ENCODE peak calls at places on chromosomes 11 and 22, in five cellular contexts. O, E, H, Y and I are unnamed samples.

GRCh38 chr22:45235851-45236342 is 4.8 kb downstream of the KIAA0930 start:
- DNase-seq in O (no peak), E (no peak), H (no peak), Y (peak), I (no peak)

GRCh38 chr22:22712092-22712658 is 67.8 kb downstream of the GGTLC2 start:
- DNase-seq in O (no peak), E (no peak), H (no peak), Y (no peak), I (no peak)

GRCh38 chr11:1832181-1832988 is 2.4 kb upstream of the SYT8 start:
- DNase-seq in O (peak), E (peak), H (peak), Y (peak), I (peak)

GRCh38 chr11:19769820-19770219 is 57.2 kb downstream of the NAV2 start:
- DNase-seq in O (no peak), E (no peak), H (no peak), Y (no peak), I (no peak)

GRCh38 chr11:34897171-34897870 is 18.9 kb downstream of the APIP start:
- DNase-seq in O (no peak), E (no peak), H (no peak), Y (no peak), I (no peak)

GRCh38 chr11:94934362-94934761 is 39.0 kb downstream of the CWC15 start:
- DNase-seq in O (no peak), E (no peak), H (no peak), Y (peak), I (no peak)

GRCh38 chr11:17558025-17558780 is 11.1 kb downstream of the OTOG start:
- DNase-seq in O (no peak), E (peak), H (no peak), Y (no peak), I (no peak)

GRCh38 chr22:31326877-31327276 is 19.3 kb downstream of the PATZ1 start:
- DNase-seq in O (no peak), E (no peak), H (no peak), Y (no peak), I (no peak)

GRCh38 chr11:111589114-111589513 is 13.1 kb upstream of the SIK2 start:
- DNase-seq in O (no peak), E (no peak), H (no peak), Y (no peak), I (no peak)

GRCh38 chr11:106173291-106173690 is 95.8 kb downstream of the AASDHPPT start:
- DNase-seq in O (no peak), E (no peak), H (no peak), Y (no peak), I (no peak)

GRCh38 chr11:76184551-76184993 is 21.7 kb downstream of the WNT11 start:
- DNase-seq in O (no peak), E (no peak), H (no peak), Y (peak), I (no peak)

GRCh38 chr11:65492637-65493366 is 6.0 kb upstream of the MALAT1 start:
- DNase-seq in O (no peak), E (peak), H (no peak), Y (peak), I (no peak)

GRCh38 chr11:129277216-129277838 is 85.2 kb upstream of the ARHGAP32 start:
- DNase-seq in O (no peak), E (no peak), H (no peak), Y (peak), I (no peak)

GRCh38 chr11:105181100-105181499 is 41.5 kb upstream of the CARD18 start:
- DNase-seq in O (no peak), E (no peak), H (no peak), Y (peak), I (no peak)

GRCh38 chr11:2089536-2090165 is 49.5 kb downstream of the IGF2 start:
- DNase-seq in O (peak), E (peak), H (peak), Y (peak), I (no peak)

GRCh38 chr11:118139578-118139977 is 13.0 kb downstream of the SCN4B start:
- DNase-seq in O (no peak), E (no peak), H (no peak), Y (peak), I (no peak)

GRCh38 chr11:115581871-115582639 is 77.8 kb upstream of the CADM1 start:
- DNase-seq in O (no peak), E (peak), H (no peak), Y (peak), I (peak)

GRCh38 chr22:25111579-25112517 is 87.8 kb upstream of the CRYBB3 start:
- DNase-seq in O (peak), E (peak), H (peak), Y (peak), I (no peak)

GRCh38 chr22:30882974-30883533 is 85.5 kb downstream of the MORC2 start:
- DNase-seq in O (no peak), E (no peak), H (no peak), Y (no peak), I (no peak)

GRCh38 chr11:71250512-71251158 is 1.7 kb downstream of the SHANK2 start:
- DNase-seq in O (no peak), E (no peak), H (no peak), Y (no peak), I (no peak)

GRCh38 chr11:88709567-88709966 is 356.2 kb downstream of the GRM5 start:
- DNase-seq in O (no peak), E (no peak), H (peak), Y (peak), I (no peak)

GRCh38 chr11:3101921-3102640 is 44.9 kb upstream of the CARS1 start:
- DNase-seq in O (no peak), E (no peak), H (no peak), Y (no peak), I (no peak)

GRCh38 chr11:10450451-10451398 is 4.3 kb upstream of the AMPD3 start:
- DNase-seq in O (peak), E (peak), H (peak), Y (peak), I (no peak)

GRCh38 chr11:105821781-105822180 is 200.3 kb downstream of the MSANTD4 start:
- DNase-seq in O (no peak), E (peak), H (no peak), Y (no peak), I (no peak)

GRCh38 chr11:15118431-15118830 is 3.7 kb downstream of the INSC start:
- DNase-seq in O (no peak), E (no peak), H (no peak), Y (no peak), I (no peak)

GRCh38 chr11:113014262-113014661 is 53.0 kb downstream of the NCAM1 start:
- DNase-seq in O (no peak), E (no peak), H (no peak), Y (peak), I (peak)